ENCODE peak calls at places on chromosome 19, in ten cellular contexts. V is body of pancreas; X is NCI-H748 treated with DMSO at 0.1 percent for 48 hours; M is CD4-positive, alpha-beta T cell; S is cardiac fibroblast; K is CD4-positive, CD25-positive, alpha-beta regulatory T cell; T is NCI-H146; C is neuronal stem cell; I is C1 segment of cervical spinal cord; A is B cell. G is an unnamed sample.

GRCh38 chr19:35739275-35740107 is 2.8 kb downstream of the IGFLR1 start:
- DNase-seq in V (no peak), X (no peak), M (no peak), S (no peak), K (no peak), T (no peak), C (no peak), I (no peak), A (no peak), G (no peak)

GRCh38 chr19:2270157-2270571 is 11.8 kb downstream of the PEAK3 start:
- DNase-seq in V (peak; percentile 58), X (no peak), M (no peak), S (no peak), K (no peak), T (no peak), C (no peak), I (no peak), A (no peak), G (no peak)

GRCh38 chr19:57803265-57803593 is 11.5 kb downstream of the ZNF552 start:
- DNase-seq in V (no peak), X (no peak), M (no peak), S (no peak), K (no peak), T (no peak), C (no peak), I (no peak), A (no peak), G (no peak)

GRCh38 chr19:16814526-16815100 is 14.6 kb upstream of the SIN3B start:
- DNase-seq in V (no peak), X (no peak), M (no peak), S (peak; percentile 61), K (no peak), T (peak; percentile 28), C (no peak), I (no peak), A (no peak), G (no peak)

GRCh38 chr19:13505164-13505695 is 1.0 kb downstream of the CACNA1A start:
- DNase-seq in V (no peak), X (no peak), M (no peak), S (no peak), K (no peak), T (no peak), C (peak; percentile 17), I (no peak), A (no peak), G (no peak)

GRCh38 chr19:49125025-49125731 is 5.8 kb downstream of the PPFIA3 start:
- DNase-seq in V (no peak), X (no peak), M (no peak), S (no peak), K (no peak), T (peak; percentile 64), C (no peak), I (no peak), A (no peak), G (no peak)

GRCh38 chr19:47005873-47006272 is 13.8 kb upstream of the NPAS1 start:
- DNase-seq in V (no peak), X (no peak), M (no peak), S (no peak), K (no peak), T (no peak), C (no peak), I (no peak), A (no peak), G (peak; percentile 51)

GRCh38 chr19:28012361-28012760 is 1200.6 kb downstream of the UQCRFS1 start:
- DNase-seq in V (no peak), X (no peak), M (no peak), S (no peak), K (no peak), T (no peak), C (no peak), I (no peak), A (no peak), G (no peak)

GRCh38 chr19:33545209-33545981 is 23.8 kb upstream of the PEPD start:
- DNase-seq in V (no peak), X (no peak), M (no peak), S (no peak), K (no peak), T (no peak), C (no peak), I (no peak), A (no peak), G (no peak)

GRCh38 chr19:35350591-35350990 is 2.9 kb downstream of the FFAR1 start:
- DNase-seq in V (no peak), X (no peak), M (no peak), S (no peak), K (no peak), T (no peak), C (no peak), I (no peak), A (no peak), G (no peak)

GRCh38 chr19:55646889-55647731 is 902 bp upstream of the CCDC106 start:
- DNase-seq in V (no peak), X (no peak), M (no peak), S (no peak), K (no peak), T (peak; percentile 18), C (no peak), I (peak; percentile 41), A (peak; percentile 76), G (peak; percentile 34)

GRCh38 chr19:6378036-6378435 is 2.3 kb upstream of the PSPN start:
- DNase-seq in V (no peak), X (no peak), M (no peak), S (no peak), K (no peak), T (no peak), C (no peak), I (peak; percentile 82), A (no peak), G (no peak)

GRCh38 chr19:42469311-42470239 is 26.8 kb upstream of the CXCL17 start:
- DNase-seq in V (no peak), X (no peak), M (no peak), S (peak; percentile 7), K (no peak), T (no peak), C (no peak), I (no peak), A (no peak), G (no peak)

GRCh38 chr19:54107876-54108490 is 5.3 kb downstream of the NDUFA3 start:
- DNase-seq in V (peak; percentile 10), X (no peak), M (no peak), S (no peak), K (no peak), T (no peak), C (no peak), I (no peak), A (no peak), G (no peak)

GRCh38 chr19:1057185-1057857 is 9.6 kb upstream of the ARHGAP45 start:
- DNase-seq in V (no peak), X (no peak), M (peak; percentile 50), S (peak; percentile 75), K (peak; percentile 65), T (no peak), C (no peak), I (no peak), A (no peak), G (peak; percentile 51)

GRCh38 chr19:30781047-30781446 is 408.9 kb downstream of the ZNF536 start:
- DNase-seq in V (no peak), X (no peak), M (no peak), S (no peak), K (no peak), T (no peak), C (no peak), I (no peak), A (no peak), G (no peak)

GRCh38 chr19:45668342-45668871 is 386 bp downstream of the GIPR start:
- DNase-seq in V (no peak), X (no peak), M (no peak), S (no peak), K (peak; percentile 27), T (no peak), C (no peak), I (no peak), A (no peak), G (no peak)

GRCh38 chr19:39104104-39104708 is 20.0 kb downstream of the ACP7 start:
- DNase-seq in V (no peak), X (no peak), M (no peak), S (no peak), K (no peak), T (no peak), C (no peak), I (peak; percentile 94), A (no peak), G (no peak)

GRCh38 chr19:6890421-6890913 is 3.1 kb downstream of the ADGRE1 start:
- DNase-seq in V (no peak), X (no peak), M (peak; percentile 25), S (no peak), K (peak; percentile 37), T (no peak), C (no peak), I (no peak), A (no peak), G (no peak)

GRCh38 chr19:15418112-15418587 is 638 bp downstream of the AKAP8L start:
- DNase-seq in V (peak; percentile 30), X (peak; percentile 7), M (no peak), S (peak; percentile 35), K (no peak), T (peak; percentile 88), C (no peak), I (peak; percentile 35), A (no peak), G (peak; percentile 20)

GRCh38 chr19:7394728-7395359 is 46.1 kb downstream of the ARHGEF18 start:
- DNase-seq in V (peak; percentile 92), X (peak; percentile 70), M (peak; percentile 87), S (peak; percentile 90), K (peak; percentile 90), T (peak; percentile 79), C (peak; percentile 94), I (peak; percentile 87), A (peak; percentile 85), G (peak; percentile 88)

GRCh38 chr19:15936173-15936572 is 1.8 kb upstream of the CYP4F11 start:
- DNase-seq in V (no peak), X (no peak), M (no peak), S (no peak), K (no peak), T (no peak), C (no peak), I (no peak), A (no peak), G (no peak)

GRCh38 chr19:19064811-19065745 is 1.3 kb downstream of the SLC25A42 start:
- DNase-seq in V (no peak), X (no peak), M (no peak), S (no peak), K (peak; percentile 27), T (no peak), C (no peak), I (peak; percentile 37), A (peak; percentile 46), G (no peak)

GRCh38 chr19:44278181-44278690 is 18.6 kb downstream of the ZNF233 start:
- DNase-seq in V (no peak), X (no peak), M (no peak), S (peak; percentile 66), K (no peak), T (no peak), C (no peak), I (no peak), A (no peak), G (peak; percentile 81)

GRCh38 chr19:49779731-49780578 is 13.2 kb downstream of the AP2A1 start:
- DNase-seq in V (no peak), X (no peak), M (no peak), S (no peak), K (no peak), T (no peak), C (no peak), I (no peak), A (peak; percentile 51), G (no peak)

GRCh38 chr19:37654833-37655688 is at the start of gene ZFP30:
- DNase-seq in V (peak; percentile 84), X (peak; percentile 83), M (peak; percentile 65), S (peak; percentile 90), K (peak; percentile 78), T (peak; percentile 96), C (peak; percentile 89), I (peak; percentile 91), A (peak; percentile 72), G (peak; percentile 77)

GRCh38 chr19:10517760-10518443 is 655 bp upstream of the S1PR5 start:
- DNase-seq in V (no peak), X (peak; percentile 30), M (no peak), S (peak; percentile 29), K (no peak), T (peak; percentile 37), C (no peak), I (no peak), A (no peak), G (no peak)

GRCh38 chr19:4972509-4973230 is 3.8 kb downstream of the KDM4B start:
- DNase-seq in V (no peak), X (no peak), M (no peak), S (peak; percentile 64), K (no peak), T (no peak), C (no peak), I (no peak), A (no peak), G (peak; percentile 58)

G was measured in RKO.